ENCODE peak calls at places on chromosomes 2 and 18, in five cellular contexts. Z is stimulated activated CD4-positive, alpha-beta T cell treated with anti-CD3 and anti-CD28 coated beads, Interleukin-2, amount 100 ng/mL, for 48 hours; E is Calu3; J is HTR-8/SVneo; L is non-pigmented ciliary epithelial cell. G is an unnamed sample.

GRCh38 chr18:25650201-25650941 is 298.4 kb upstream of the ZNF521 start:
- DNase-seq in Z (no peak), E (no peak), J (peak; percentile 18), L (peak; percentile 95), G (peak; percentile 79)

GRCh38 chr18:46449499-46449898 is 207.5 kb downstream of the LOXHD1 start:
- DNase-seq in Z (no peak), E (no peak), J (no peak), L (no peak), G (no peak)

GRCh38 chr2:27003857-27004256 is 28.9 kb upstream of the TMEM214 start:
- DNase-seq in Z (no peak), E (no peak), J (no peak), L (no peak), G (peak; percentile 27)

GRCh38 chr2:44680983-44681481 is 260.5 kb upstream of the SIX3 start:
- DNase-seq in Z (no peak), E (no peak), J (no peak), L (no peak), G (no peak)

GRCh38 chr2:129777757-129778607 is 201.5 kb upstream of the RAB6C start:
- DNase-seq in Z (no peak), E (no peak), J (no peak), L (no peak), G (no peak)

GRCh38 chr2:196821195-196821594 is 12.0 kb upstream of the C2orf66 start:
- DNase-seq in Z (no peak), E (no peak), J (no peak), L (no peak), G (peak; percentile 24)

GRCh38 chr2:233223059-233223894 is 28.2 kb upstream of the ATG16L1 start:
- DNase-seq in Z (no peak), E (no peak), J (no peak), L (no peak), G (no peak)

GRCh38 chr18:73942081-73942625 is 205.5 kb downstream of the FBXO15 start:
- DNase-seq in Z (no peak), E (peak; percentile 20), J (no peak), L (no peak), G (no peak)

GRCh38 chr2:24702800-24703199 is 90.4 kb downstream of the PTRHD1 start:
- DNase-seq in Z (no peak), E (no peak), J (peak; percentile 55), L (peak; percentile 67), G (peak; percentile 71)

GRCh38 chr2:66840321-66841014 is 405.5 kb downstream of the MEIS1 start:
- DNase-seq in Z (no peak), E (no peak), J (no peak), L (peak; percentile 30), G (no peak)

GRCh38 chr18:13036622-13037320 is 45.6 kb downstream of the CEP192 start:
- DNase-seq in Z (no peak), E (no peak), J (no peak), L (no peak), G (peak; percentile 22)

GRCh38 chr2:236176417-236176816 is 8.2 kb upstream of the GBX2 start:
- DNase-seq in Z (no peak), E (peak; percentile 49), J (peak; percentile 39), L (no peak), G (no peak)

GRCh38 chr18:56299740-56300139 is 338.7 kb downstream of the TXNL1 start:
- DNase-seq in Z (no peak), E (no peak), J (no peak), L (no peak), G (no peak)

GRCh38 chr2:239256297-239256696 is 144.5 kb downstream of the HDAC4 start:
- DNase-seq in Z (no peak), E (no peak), J (no peak), L (no peak), G (no peak)

GRCh38 chr2:173027181-173028128 is 48.2 kb upstream of the MAP3K20 start:
- DNase-seq in Z (peak; percentile 74), E (peak; percentile 84), J (peak; percentile 65), L (peak; percentile 77), G (peak; percentile 78)

GRCh38 chr2:113174369-113174735 is 581 bp downstream of the PSD4 start:
- DNase-seq in Z (no peak), E (no peak), J (no peak), L (no peak), G (no peak)

GRCh38 chr2:132824716-132825115 is 154.7 kb upstream of the LYPD1 start:
- DNase-seq in Z (no peak), E (no peak), J (no peak), L (no peak), G (no peak)

GRCh38 chr18:55234366-55235093 is 275.3 kb upstream of the CCDC68 start:
- DNase-seq in Z (peak; percentile 54), E (peak; percentile 85), J (peak; percentile 46), L (peak; percentile 57), G (peak; percentile 75)

GRCh38 chr18:1014951-1015627 is 110.4 kb downstream of the ADCYAP1 start:
- DNase-seq in Z (no peak), E (no peak), J (peak; percentile 12), L (no peak), G (peak; percentile 42)

GRCh38 chr18:54125429-54125828 is 99.0 kb downstream of the MBD2 start:
- DNase-seq in Z (no peak), E (no peak), J (no peak), L (no peak), G (no peak)

GRCh38 chr18:74249181-74249968 is 42.4 kb downstream of the CYB5A start:
- DNase-seq in Z (no peak), E (peak; percentile 24), J (no peak), L (peak; percentile 64), G (peak; percentile 75)

GRCh38 chr2:33411765-33412164 is 64.7 kb upstream of the RASGRP3 start:
- DNase-seq in Z (no peak), E (no peak), J (no peak), L (no peak), G (peak; percentile 24)

GRCh38 chr2:17441055-17441771 is 77.0 kb downstream of the RAD51AP2 start:
- DNase-seq in Z (no peak), E (no peak), J (no peak), L (no peak), G (no peak)

GRCh38 chr18:47036298-47036874 is 965 bp upstream of the ELOA2 start:
- DNase-seq in Z (no peak), E (peak; percentile 32), J (peak; percentile 31), L (peak; percentile 4), G (peak; percentile 60)

GRCh38 chr2:170002096-170002495 is 174.8 kb downstream of the UBR3 start:
- DNase-seq in Z (no peak), E (no peak), J (no peak), L (no peak), G (no peak)

GRCh38 chr18:6107794-6108193 is 212.5 kb upstream of the TMEM200C start:
- DNase-seq in Z (no peak), E (no peak), J (no peak), L (no peak), G (no peak)

GRCh38 chr18:32629990-32630389 is 142.8 kb downstream of the KLHL14 start:
- DNase-seq in Z (no peak), E (no peak), J (no peak), L (no peak), G (no peak)

GRCh38 chr2:84048964-84049363 is 410.1 kb downstream of the SUCLG1 start:
- DNase-seq in Z (no peak), E (no peak), J (no peak), L (no peak), G (no peak)

GRCh38 chr2:170878505-170878904 is 50.5 kb upstream of the GORASP2 start:
- DNase-seq in Z (no peak), E (no peak), J (no peak), L (no peak), G (no peak)

GRCh38 chr2:128612628-128613027 is 294.0 kb upstream of the HS6ST1 start:
- DNase-seq in Z (no peak), E (no peak), J (no peak), L (no peak), G (no peak)

G was measured in GM03348.